ENCODE peak calls at places on chromosomes 6 and 20, in four cellular contexts. B is fibroblast of lung, R is MM.1S, L is A549. T is an unnamed sample.

GRCh38 chr6:170011233-170012142 is 260.1 kb downstream of the ERMARD start:
- DNase-seq in B (no peak), R (no peak), L (no peak), T (peak; percentile 46)

GRCh38 chr6:51473996-51474975 is 613.1 kb downstream of the PKHD1 start:
- DNase-seq in L (no peak), B (no peak), R (no peak), T (no peak)

GRCh38 chr6:44569931-44570385 is 182.5 kb downstream of the CDC5L start:
- DNase-seq in L (no peak), B (peak; percentile 79), R (no peak), T (no peak)

GRCh38 chr6:52929321-52930164 is 20.0 kb upstream of the GSTA3 start:
- DNase-seq in B (peak; percentile 91), R (peak; percentile 38), L (peak; percentile 76), T (peak; percentile 46)

GRCh38 chr6:126824226-126824625 is 294.2 kb upstream of the RSPO3 start:
- DNase-seq in R (no peak), B (peak; percentile 53), L (no peak), T (no peak)

GRCh38 chr6:10528170-10528981 is 7.2 kb downstream of the GCNT2 start:
- DNase-seq in B (peak; percentile 69), R (peak; percentile 45), L (peak; percentile 74), T (peak; percentile 53)

GRCh38 chr6:156718647-156719394 is 58.4 kb upstream of the ARID1B start:
- DNase-seq in R (no peak), L (peak; percentile 88), B (peak; percentile 84), T (peak; percentile 88)

GRCh38 chr6:158660331-158660730 is 10.5 kb downstream of the SYTL3 start:
- DNase-seq in B (no peak), L (peak; percentile 32), R (peak; percentile 49), T (no peak)

GRCh38 chr6:49946835-49947234 is 17.1 kb downstream of the DEFB114 start:
- DNase-seq in L (no peak), B (no peak), R (no peak), T (no peak)

GRCh38 chr20:25489221-25489863 is 81.9 kb downstream of the GINS1 start:
- DNase-seq in B (no peak), R (no peak), L (no peak), T (peak; percentile 52)
- H3K4me2 ChIP-seq in B (no peak overlapping the region), R (no peak overlapping the region), L (no peak overlapping the region), T (no peak overlapping the region)

DNA sequence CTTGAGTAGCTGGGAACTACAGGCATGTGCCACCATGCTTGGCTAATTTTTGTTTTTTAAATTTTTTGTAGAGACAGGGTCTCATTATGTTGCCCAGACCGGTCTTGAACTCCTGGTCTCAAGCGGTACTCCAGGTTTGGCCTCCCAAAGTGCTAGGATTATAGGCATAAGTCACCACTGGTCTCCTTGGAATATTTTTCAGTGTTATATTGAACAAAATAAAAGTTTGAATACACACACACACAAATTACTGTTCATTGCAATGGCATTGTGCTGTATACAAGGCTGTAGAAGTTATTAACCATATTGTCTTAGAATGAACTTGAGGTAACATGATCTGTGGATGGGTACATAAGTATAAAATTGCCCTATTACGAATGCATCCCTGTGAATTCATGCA is 166.1 kb downstream of the BCAS1 start:
- DNase-seq in B (no peak), R (no peak), L (no peak), T (no peak)
- H3K27ac ChIP-seq in B (no peak overlapping the region), R (no peak overlapping the region), L (peak overlapping the region; percentile 55), T (no peak overlapping the region)

GRCh38 chr6:43187821-43188220 is 5.8 kb downstream of the CUL9 start:
- DNase-seq in B (no peak), R (no peak), L (no peak), T (no peak)
- TF ChIP-seq CTCF in B (no peak), R (no peak), L (no peak), T (no peak)

DNA sequence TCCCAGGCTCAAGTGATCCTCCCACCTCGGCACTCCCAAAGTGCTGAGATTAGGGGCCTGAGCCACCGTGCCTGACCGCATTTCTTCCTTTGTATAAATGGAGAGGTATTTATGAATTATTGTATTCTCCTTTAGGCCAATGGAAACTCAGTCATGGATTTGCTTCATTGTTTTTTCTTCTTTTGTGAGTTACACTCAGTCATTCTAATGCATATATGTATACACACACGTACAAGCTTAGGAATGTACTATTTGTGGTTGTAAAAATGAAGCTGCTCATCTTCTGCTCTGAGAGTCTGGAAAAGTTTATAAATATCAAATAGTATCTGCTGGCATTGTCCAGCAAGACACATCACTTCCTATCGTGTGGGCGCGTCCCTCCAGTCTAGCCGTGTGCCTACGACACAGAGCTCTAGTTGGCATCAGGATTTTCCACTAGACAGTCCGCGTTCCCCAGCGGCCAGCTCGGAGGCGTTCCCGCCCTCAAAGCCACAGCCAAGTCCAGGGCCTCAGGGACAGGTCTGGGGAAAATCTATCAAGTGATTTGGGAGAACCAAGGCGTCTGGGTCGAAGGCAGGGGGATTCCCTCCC is 215.2 kb downstream of the NFATC2 start:
- DNase-seq in B (peak; percentile 93), L (no peak), R (no peak), T (peak; percentile 95)
- H3K4me2 ChIP-seq in B (no peak overlapping the region), L (no peak overlapping the region), R (no peak overlapping the region), T (peak overlapping the region; percentile 58)

GRCh38 chr20:37229300-37229699 is 32.3 kb downstream of the GHRH start:
- DNase-seq in B (no peak), R (no peak), L (no peak), T (no peak)

GRCh38 chr20:37228111-37228510 is 33.5 kb downstream of the GHRH start:
- DNase-seq in B (peak; percentile 34), L (no peak), R (no peak), T (no peak)

GRCh38 chr20:37226889-37227288 is 34.7 kb downstream of the GHRH start:
- DNase-seq in R (no peak), L (no peak), B (peak; percentile 60), T (no peak)

GRCh38 chr20:37230200-37230599 is 31.4 kb downstream of the GHRH start:
- DNase-seq in B (no peak), R (no peak), L (no peak), T (no peak)

DNA sequence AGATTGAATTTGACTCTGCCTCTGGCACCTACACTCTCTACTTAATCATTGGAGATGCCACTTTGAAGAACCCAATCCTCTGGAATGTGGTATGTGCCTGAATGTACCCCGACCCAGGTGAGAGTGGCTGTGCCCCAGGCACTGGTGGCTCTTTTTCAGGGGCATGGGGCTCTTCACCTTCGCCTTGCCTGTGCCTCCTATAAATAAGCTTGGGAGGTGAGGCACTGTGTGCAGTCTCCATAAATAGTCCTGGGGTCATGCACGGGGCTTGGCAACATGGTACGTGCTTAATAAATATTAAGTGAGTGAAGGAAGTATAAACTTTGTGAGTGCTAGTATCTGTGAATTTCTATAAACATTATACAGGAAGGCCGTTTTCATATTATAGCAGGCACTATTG is 33.0 kb downstream of the GHRH start:
- DNase-seq in B (no peak), L (no peak), R (no peak), T (no peak)
- H3K27ac ChIP-seq in B (no peak overlapping the region), L (no peak overlapping the region), R (no peak overlapping the region), T (no peak overlapping the region)

DNA sequence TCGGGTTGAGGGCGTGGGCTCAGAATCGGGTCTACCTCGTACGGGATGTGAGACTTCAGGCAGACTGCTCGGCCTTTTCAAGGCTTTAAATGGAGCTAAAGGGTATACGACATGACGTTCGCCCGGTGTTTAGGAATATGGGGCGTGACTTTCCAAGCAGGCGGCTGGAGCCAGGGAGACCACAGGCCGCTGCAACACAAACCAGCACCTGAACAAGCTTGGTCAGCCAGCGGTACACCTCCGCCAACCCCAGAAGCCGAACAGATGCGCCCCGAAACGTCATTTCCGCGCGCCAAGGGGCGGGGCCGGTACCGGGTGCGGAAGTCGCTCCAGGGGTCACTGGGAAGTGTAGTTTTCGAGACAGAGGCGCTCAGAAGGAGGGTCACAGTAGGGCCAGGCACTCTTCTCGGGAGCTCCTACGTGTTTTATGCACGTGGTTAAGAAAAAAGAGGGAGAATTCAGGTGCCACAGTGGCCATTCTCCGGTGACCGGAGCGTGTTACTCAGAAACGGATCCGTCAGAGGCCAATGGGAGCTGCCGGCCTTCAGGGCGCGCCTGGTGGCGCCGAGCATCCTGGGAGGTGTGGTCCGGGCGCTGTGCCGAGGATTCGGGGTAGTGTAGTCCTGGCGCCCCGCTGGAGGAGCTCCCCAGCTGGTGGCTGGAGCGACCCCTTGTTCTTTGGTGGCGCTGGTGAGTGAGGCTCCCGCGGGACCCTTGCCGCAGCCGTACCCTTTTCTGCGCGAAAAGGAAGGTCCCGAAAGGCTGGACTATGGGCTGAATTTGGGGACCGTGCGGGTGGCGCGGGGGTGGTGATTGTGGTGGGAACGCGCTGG is at the start of gene ZNF133:
- DNase-seq in L (peak; percentile 96), B (peak; percentile 93), R (peak; percentile 98), T (peak; percentile 97)
- TF ChIP-seq CTCF in L (no peak), B (no peak), R (peak; percentile 15), T (no peak)

GRCh38 chr20:47667086-47667485 is 118.2 kb downstream of the SULF2 start:
- DNase-seq in L (no peak), R (no peak), B (no peak), T (peak; percentile 53)
- H3K4me2 ChIP-seq in L (no peak overlapping the region), R (no peak overlapping the region), B (no peak overlapping the region), T (no peak overlapping the region)

T was measured in osteoblast.